ENCODE peak calls at places on chromosomes 12 and 14, in ten cellular contexts. One of them, this sample, is unnamed.

GRCh38 chr14:87508333-87508732 is 484.6 kb downstream of the GALC start:
- DNase-seq in heart left ventricle: no peak
- DNase-seq in ovary: no peak
- DNase-seq in HepG2: no peak
- DNase-seq in Panc1: no peak
- DNase-seq in AG04450: no peak
- DNase-seq in pancreas: no peak
- DNase-seq in A549: no peak
- DNase-seq in cardiac muscle cell: no peak
- DNase-seq in dorsolateral prefrontal cortex: no peak
- DNase-seq in this sample: no peak

GRCh38 chr14:70045715-70046535 is 142.8 kb downstream of the SLC8A3 start:
- DNase-seq in heart left ventricle: peak; percentile 42
- DNase-seq in ovary: peak; percentile 44
- DNase-seq in HepG2: peak; percentile 73
- DNase-seq in Panc1: no peak
- DNase-seq in AG04450: peak; percentile 13
- DNase-seq in pancreas: peak; percentile 70
- DNase-seq in A549: peak; percentile 71
- DNase-seq in cardiac muscle cell: peak; percentile 77
- DNase-seq in dorsolateral prefrontal cortex: peak; percentile 82
- DNase-seq in this sample: peak; percentile 82

GRCh38 chr14:95679995-95680735 is 6.1 kb upstream of the TCL1B start:
- DNase-seq in heart left ventricle: no peak
- DNase-seq in ovary: no peak
- DNase-seq in HepG2: peak; percentile 21
- DNase-seq in Panc1: no peak
- DNase-seq in AG04450: no peak
- DNase-seq in pancreas: peak; percentile 27
- DNase-seq in A549: no peak
- DNase-seq in cardiac muscle cell: peak; percentile 30
- DNase-seq in dorsolateral prefrontal cortex: no peak
- DNase-seq in this sample: peak; percentile 55

GRCh38 chr12:49293056-49293956 is 1.6 kb upstream of the PRPH start:
- DNase-seq in heart left ventricle: no peak
- DNase-seq in ovary: peak; percentile 71
- DNase-seq in HepG2: no peak
- DNase-seq in Panc1: no peak
- DNase-seq in AG04450: no peak
- DNase-seq in pancreas: no peak
- DNase-seq in A549: no peak
- DNase-seq in cardiac muscle cell: no peak
- DNase-seq in dorsolateral prefrontal cortex: no peak
- DNase-seq in this sample: no peak

GRCh38 chr12:20946732-20947131 is 136.2 kb downstream of the SLCO1B3 start:
- DNase-seq in heart left ventricle: no peak
- DNase-seq in ovary: no peak
- DNase-seq in HepG2: peak; percentile 1
- DNase-seq in Panc1: no peak
- DNase-seq in AG04450: no peak
- DNase-seq in pancreas: no peak
- DNase-seq in A549: no peak
- DNase-seq in cardiac muscle cell: peak; percentile 34
- DNase-seq in dorsolateral prefrontal cortex: no peak
- DNase-seq in this sample: peak; percentile 29

GRCh38 chr12:83015390-83016225 is 328.9 kb downstream of the TMTC2 start:
- DNase-seq in heart left ventricle: no peak
- DNase-seq in ovary: peak; percentile 56
- DNase-seq in HepG2: no peak
- DNase-seq in Panc1: no peak
- DNase-seq in AG04450: no peak
- DNase-seq in pancreas: peak; percentile 67
- DNase-seq in A549: no peak
- DNase-seq in cardiac muscle cell: no peak
- DNase-seq in dorsolateral prefrontal cortex: no peak
- DNase-seq in this sample: no peak

GRCh38 chr12:76374395-76375020 is 26.3 kb upstream of the BBS10 start:
- DNase-seq in heart left ventricle: no peak
- DNase-seq in ovary: no peak
- DNase-seq in HepG2: no peak
- DNase-seq in Panc1: no peak
- DNase-seq in AG04450: no peak
- DNase-seq in pancreas: no peak
- DNase-seq in A549: no peak
- DNase-seq in cardiac muscle cell: no peak
- DNase-seq in dorsolateral prefrontal cortex: no peak
- DNase-seq in this sample: no peak

GRCh38 chr14:90443161-90444076 is 46.6 kb downstream of the CALM1 start:
- DNase-seq in heart left ventricle: no peak
- DNase-seq in ovary: no peak
- DNase-seq in HepG2: no peak
- DNase-seq in Panc1: no peak
- DNase-seq in AG04450: no peak
- DNase-seq in pancreas: no peak
- DNase-seq in A549: no peak
- DNase-seq in cardiac muscle cell: no peak
- DNase-seq in dorsolateral prefrontal cortex: no peak
- DNase-seq in this sample: peak; percentile 79

DNA sequence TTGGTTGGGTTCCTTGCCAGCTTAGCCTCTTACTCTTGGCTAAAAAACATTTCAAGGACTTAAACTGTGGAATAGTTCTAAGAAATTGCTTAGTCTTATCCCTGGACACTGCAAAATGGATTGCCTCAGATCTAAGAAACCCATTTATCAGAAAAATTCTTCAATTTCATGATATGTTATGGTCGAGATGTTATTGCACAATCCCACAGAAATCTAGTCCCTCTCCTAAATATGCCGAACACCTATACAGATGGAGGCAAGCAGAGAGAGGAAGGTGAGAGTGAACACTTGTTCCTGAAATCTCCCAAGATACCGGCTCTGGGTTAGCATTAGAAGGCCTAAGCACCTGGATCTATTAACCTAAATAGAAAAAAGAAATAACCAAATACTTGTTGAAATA is 267.2 kb downstream of the PAWR start:
- DNase-seq in heart left ventricle: no peak
- DNase-seq in ovary: no peak
- DNase-seq in HepG2: no peak
- DNase-seq in Panc1: no peak
- DNase-seq in AG04450: no peak
- DNase-seq in pancreas: no peak
- DNase-seq in A549: no peak
- DNase-seq in cardiac muscle cell: no peak
- DNase-seq in dorsolateral prefrontal cortex: no peak
- DNase-seq in this sample: no peak
- H3K27ac ChIP-seq in heart left ventricle: no peak overlapping the region
- H3K27ac ChIP-seq in ovary: no peak overlapping the region
- H3K27ac ChIP-seq in HepG2: peak overlapping the region; percentile 64
- H3K27ac ChIP-seq in Panc1: peak overlapping the region; percentile 51
- H3K27ac ChIP-seq in AG04450: no peak overlapping the region
- H3K27ac ChIP-seq in pancreas: no peak overlapping the region
- H3K27ac ChIP-seq in A549: peak overlapping the region; percentile 82
- H3K27ac ChIP-seq in cardiac muscle cell: no peak overlapping the region
- H3K27ac ChIP-seq in dorsolateral prefrontal cortex: peak overlapping the region; percentile 61
- H3K27ac ChIP-seq in this sample: no peak overlapping the region

DNA sequence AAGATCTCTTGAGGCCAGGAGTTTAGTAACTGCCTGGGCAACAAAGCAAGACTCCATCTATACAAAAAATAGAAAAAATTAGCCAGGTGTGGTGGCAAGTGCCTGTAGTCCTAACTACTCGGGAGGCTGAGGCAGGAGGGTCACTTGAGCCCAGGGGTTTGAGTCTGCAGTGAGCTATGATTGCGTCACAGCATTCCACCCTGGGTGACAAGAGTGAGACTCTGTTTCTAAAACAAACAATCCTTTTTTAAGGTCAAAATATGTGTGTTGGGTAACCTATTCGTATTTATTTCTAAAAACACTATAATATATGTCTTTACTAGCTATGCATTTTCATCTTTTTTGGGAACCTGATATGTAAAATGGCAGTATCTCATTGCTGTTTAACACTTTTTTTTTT is 7.4 kb downstream of the FBXO21 start:
- DNase-seq in heart left ventricle: no peak
- DNase-seq in ovary: peak; percentile 21
- DNase-seq in HepG2: peak; percentile 33
- DNase-seq in Panc1: no peak
- DNase-seq in AG04450: no peak
- DNase-seq in pancreas: no peak
- DNase-seq in A549: no peak
- DNase-seq in cardiac muscle cell: no peak
- DNase-seq in dorsolateral prefrontal cortex: no peak
- DNase-seq in this sample: no peak
- H3K4me3 ChIP-seq in heart left ventricle: no peak overlapping the region
- H3K4me3 ChIP-seq in ovary: no peak overlapping the region
- H3K4me3 ChIP-seq in HepG2: no peak overlapping the region
- H3K4me3 ChIP-seq in Panc1: no peak overlapping the region
- H3K4me3 ChIP-seq in AG04450: no peak overlapping the region
- H3K4me3 ChIP-seq in pancreas: no peak overlapping the region
- H3K4me3 ChIP-seq in A549: no peak overlapping the region
- H3K4me3 ChIP-seq in cardiac muscle cell: no peak overlapping the region
- H3K4me3 ChIP-seq in dorsolateral prefrontal cortex: no peak overlapping the region
- H3K4me3 ChIP-seq in this sample: no peak overlapping the region

GRCh38 chr12:95789126-95790024 is 1.2 kb downstream of the NTN4 start:
- DNase-seq in heart left ventricle: peak; percentile 39
- DNase-seq in ovary: peak; percentile 67
- DNase-seq in HepG2: no peak
- DNase-seq in Panc1: no peak
- DNase-seq in AG04450: no peak
- DNase-seq in pancreas: peak; percentile 60
- DNase-seq in A549: peak; percentile 50
- DNase-seq in cardiac muscle cell: no peak
- DNase-seq in dorsolateral prefrontal cortex: peak; percentile 46
- DNase-seq in this sample: no peak
- TF ChIP-seq CTCF in heart left ventricle: no peak
- TF ChIP-seq CTCF in ovary: no peak
- TF ChIP-seq CTCF in HepG2: peak; percentile 35
- TF ChIP-seq CTCF in Panc1: no peak
- TF ChIP-seq CTCF in AG04450: no peak
- TF ChIP-seq CTCF in pancreas: no peak
- TF ChIP-seq CTCF in A549: no peak
- TF ChIP-seq CTCF in cardiac muscle cell: no peak
- TF ChIP-seq CTCF in dorsolateral prefrontal cortex: no peak
- TF ChIP-seq CTCF in this sample: no peak

DNA sequence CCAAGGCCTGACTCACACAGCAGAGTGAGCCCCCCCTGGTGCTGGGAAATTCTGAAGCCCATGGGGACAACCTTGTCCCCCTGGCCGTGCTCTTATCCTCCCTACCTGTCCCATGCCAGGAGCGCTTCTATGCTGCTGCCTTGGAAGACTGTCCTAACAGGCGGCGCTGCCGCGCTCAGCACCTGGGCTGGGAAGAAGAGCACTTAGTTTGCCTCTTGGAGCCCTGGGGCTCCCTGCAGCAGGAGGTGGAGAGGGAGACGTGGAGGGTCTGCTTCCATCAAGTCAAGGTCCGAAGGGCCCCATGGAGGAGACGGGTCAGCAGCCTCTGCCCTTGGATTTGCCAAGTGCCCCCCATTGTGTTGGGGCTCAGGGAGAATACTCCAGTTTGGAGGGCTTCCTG is 300.5 kb downstream of the CACNA1C start:
- DNase-seq in heart left ventricle: no peak
- DNase-seq in ovary: no peak
- DNase-seq in HepG2: no peak
- DNase-seq in Panc1: no peak
- DNase-seq in AG04450: no peak
- DNase-seq in pancreas: no peak
- DNase-seq in A549: no peak
- DNase-seq in cardiac muscle cell: no peak
- DNase-seq in dorsolateral prefrontal cortex: no peak
- DNase-seq in this sample: no peak
- H3K27ac ChIP-seq in heart left ventricle: no peak overlapping the region
- H3K27ac ChIP-seq in ovary: no peak overlapping the region
- H3K27ac ChIP-seq in HepG2: no peak overlapping the region
- H3K27ac ChIP-seq in Panc1: no peak overlapping the region
- H3K27ac ChIP-seq in AG04450: no peak overlapping the region
- H3K27ac ChIP-seq in pancreas: no peak overlapping the region
- H3K27ac ChIP-seq in A549: no peak overlapping the region
- H3K27ac ChIP-seq in cardiac muscle cell: peak overlapping the region; percentile 70
- H3K27ac ChIP-seq in dorsolateral prefrontal cortex: peak overlapping the region; percentile 72
- H3K27ac ChIP-seq in this sample: no peak overlapping the region

GRCh38 chr12:104276192-104277131 is 27.1 kb upstream of the EID3 start:
- DNase-seq in heart left ventricle: no peak
- DNase-seq in ovary: no peak
- DNase-seq in HepG2: no peak
- DNase-seq in Panc1: no peak
- DNase-seq in AG04450: no peak
- DNase-seq in pancreas: no peak
- DNase-seq in A549: no peak
- DNase-seq in cardiac muscle cell: no peak
- DNase-seq in dorsolateral prefrontal cortex: no peak
- DNase-seq in this sample: no peak

GRCh38 chr12:104272938-104273337 is 30.6 kb upstream of the EID3 start:
- DNase-seq in heart left ventricle: no peak
- DNase-seq in ovary: no peak
- DNase-seq in HepG2: no peak
- DNase-seq in Panc1: no peak
- DNase-seq in AG04450: no peak
- DNase-seq in pancreas: no peak
- DNase-seq in A549: no peak
- DNase-seq in cardiac muscle cell: no peak
- DNase-seq in dorsolateral prefrontal cortex: no peak
- DNase-seq in this sample: no peak

GRCh38 chr12:104273503-104273902 is 30.0 kb upstream of the EID3 start:
- DNase-seq in heart left ventricle: no peak
- DNase-seq in ovary: no peak
- DNase-seq in HepG2: no peak
- DNase-seq in Panc1: no peak
- DNase-seq in AG04450: no peak
- DNase-seq in pancreas: no peak
- DNase-seq in A549: no peak
- DNase-seq in cardiac muscle cell: no peak
- DNase-seq in dorsolateral prefrontal cortex: no peak
- DNase-seq in this sample: no peak

GRCh38 chr12:104274811-104275210 is 28.7 kb upstream of the EID3 start:
- DNase-seq in heart left ventricle: no peak
- DNase-seq in ovary: no peak
- DNase-seq in HepG2: no peak
- DNase-seq in Panc1: no peak
- DNase-seq in AG04450: no peak
- DNase-seq in pancreas: no peak
- DNase-seq in A549: no peak
- DNase-seq in cardiac muscle cell: no peak
- DNase-seq in dorsolateral prefrontal cortex: no peak
- DNase-seq in this sample: no peak

DNA sequence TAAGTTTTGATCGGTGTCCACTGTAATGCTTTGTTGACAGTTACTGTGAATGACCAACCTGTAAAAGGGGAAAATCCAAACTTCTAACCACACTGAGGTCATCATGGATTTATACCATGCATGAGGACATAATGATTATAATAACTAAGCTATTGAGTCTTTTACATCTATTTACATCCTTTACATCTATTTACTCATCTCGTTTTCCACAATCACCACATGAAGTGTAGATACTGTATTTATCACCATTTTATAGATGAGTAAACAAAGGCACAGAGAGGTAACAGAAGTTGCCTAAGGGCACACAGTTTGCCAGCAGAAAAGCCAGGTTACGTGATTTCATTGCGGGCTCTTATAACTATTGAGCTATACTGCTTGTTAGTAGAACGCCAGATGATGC is 27.9 kb upstream of the EID3 start:
- DNase-seq in heart left ventricle: no peak
- DNase-seq in ovary: no peak
- DNase-seq in HepG2: no peak
- DNase-seq in Panc1: no peak
- DNase-seq in AG04450: no peak
- DNase-seq in pancreas: no peak
- DNase-seq in A549: no peak
- DNase-seq in cardiac muscle cell: no peak
- DNase-seq in dorsolateral prefrontal cortex: no peak
- DNase-seq in this sample: no peak
- H3K4me3 ChIP-seq in heart left ventricle: no peak overlapping the region
- H3K4me3 ChIP-seq in ovary: no peak overlapping the region
- H3K4me3 ChIP-seq in HepG2: no peak overlapping the region
- H3K4me3 ChIP-seq in Panc1: peak overlapping the region; percentile 33
- H3K4me3 ChIP-seq in AG04450: no peak overlapping the region
- H3K4me3 ChIP-seq in pancreas: no peak overlapping the region
- H3K4me3 ChIP-seq in A549: peak overlapping the region; percentile 25
- H3K4me3 ChIP-seq in cardiac muscle cell: no peak overlapping the region
- H3K4me3 ChIP-seq in dorsolateral prefrontal cortex: no peak overlapping the region
- H3K4me3 ChIP-seq in this sample: no peak overlapping the region

This sample was measured in WERI-Rb-1.